ENCODE peak calls at places on chromosomes 16 and 17, in eight cellular contexts. One of them, this sample, is unnamed.

GRCh38 chr17:42563950-42564349 is 2.0 kb downstream of the COASY start:
- DNase-seq in GM23338: no peak
- DNase-seq in MM.1S: no peak
- DNase-seq in HCT116: no peak
- DNase-seq in PC-3: no peak
- DNase-seq in OCI-LY7: no peak
- DNase-seq in neural progenitor cell: no peak
- DNase-seq in SK-N-SH: no peak
- DNase-seq in this sample: no peak

GRCh38 chr16:59046335-59046734 is 312.2 kb upstream of the GOT2 start:
- DNase-seq in MM.1S: no peak
- DNase-seq in OCI-LY7: no peak
- DNase-seq in HCT116: no peak
- DNase-seq in neural progenitor cell: no peak
- DNase-seq in SK-N-SH: no peak
- DNase-seq in GM23338: no peak
- DNase-seq in PC-3: no peak
- DNase-seq in this sample: no peak

GRCh38 chr17:46979023-46979870 is at the start of gene RPRML:
- DNase-seq in PC-3: peak
- DNase-seq in SK-N-SH: peak
- DNase-seq in MM.1S: peak
- DNase-seq in GM23338: peak
- DNase-seq in neural progenitor cell: peak
- DNase-seq in OCI-LY7: peak
- DNase-seq in HCT116: no peak
- DNase-seq in this sample: peak

GRCh38 chr17:29549169-29549935 is 17.5 kb downstream of the ABHD15 start:
- DNase-seq in neural progenitor cell: no peak
- DNase-seq in MM.1S: no peak
- DNase-seq in HCT116: no peak
- DNase-seq in PC-3: no peak
- DNase-seq in GM23338: no peak
- DNase-seq in SK-N-SH: peak
- DNase-seq in OCI-LY7: no peak
- DNase-seq in this sample: peak

GRCh38 chr17:34365340-34365739 is 2.3 kb upstream of the CCL1 start:
- DNase-seq in HCT116: no peak
- DNase-seq in SK-N-SH: no peak
- DNase-seq in PC-3: no peak
- DNase-seq in OCI-LY7: peak
- DNase-seq in neural progenitor cell: no peak
- DNase-seq in MM.1S: peak
- DNase-seq in GM23338: no peak
- DNase-seq in this sample: no peak

GRCh38 chr17:77679589-77679988 is 278.9 kb upstream of the TNRC6C start:
- DNase-seq in SK-N-SH: no peak
- DNase-seq in GM23338: no peak
- DNase-seq in MM.1S: no peak
- DNase-seq in HCT116: no peak
- DNase-seq in neural progenitor cell: no peak
- DNase-seq in PC-3: no peak
- DNase-seq in OCI-LY7: no peak
- DNase-seq in this sample: no peak

GRCh38 chr16:24671455-24671954 is 57.9 kb upstream of the TNRC6A start:
- DNase-seq in HCT116: no peak
- DNase-seq in neural progenitor cell: no peak
- DNase-seq in GM23338: peak
- DNase-seq in OCI-LY7: no peak
- DNase-seq in PC-3: no peak
- DNase-seq in MM.1S: no peak
- DNase-seq in SK-N-SH: peak
- DNase-seq in this sample: no peak

GRCh38 chr17:75570034-75570676 is 17.4 kb upstream of the MYO15B start:
- DNase-seq in SK-N-SH: no peak
- DNase-seq in PC-3: no peak
- DNase-seq in HCT116: no peak
- DNase-seq in GM23338: no peak
- DNase-seq in MM.1S: no peak
- DNase-seq in OCI-LY7: no peak
- DNase-seq in neural progenitor cell: no peak
- DNase-seq in this sample: peak

GRCh38 chr16:50858877-50859627 is 117.2 kb downstream of the CYLD start:
- DNase-seq in PC-3: no peak
- DNase-seq in MM.1S: no peak
- DNase-seq in GM23338: no peak
- DNase-seq in HCT116: no peak
- DNase-seq in neural progenitor cell: no peak
- DNase-seq in OCI-LY7: no peak
- DNase-seq in SK-N-SH: no peak
- DNase-seq in this sample: no peak

GRCh38 chr16:82544378-82544777 is 82.4 kb upstream of the CDH13 start:
- DNase-seq in PC-3: no peak
- DNase-seq in HCT116: no peak
- DNase-seq in MM.1S: no peak
- DNase-seq in OCI-LY7: no peak
- DNase-seq in neural progenitor cell: no peak
- DNase-seq in SK-N-SH: no peak
- DNase-seq in GM23338: no peak
- DNase-seq in this sample: no peak

GRCh38 chr16:1494711-1495110 is 1.6 kb downstream of the TELO2 start:
- DNase-seq in OCI-LY7: no peak
- DNase-seq in PC-3: no peak
- DNase-seq in HCT116: no peak
- DNase-seq in neural progenitor cell: no peak
- DNase-seq in SK-N-SH: no peak
- DNase-seq in GM23338: no peak
- DNase-seq in MM.1S: no peak
- DNase-seq in this sample: no peak

DNA sequence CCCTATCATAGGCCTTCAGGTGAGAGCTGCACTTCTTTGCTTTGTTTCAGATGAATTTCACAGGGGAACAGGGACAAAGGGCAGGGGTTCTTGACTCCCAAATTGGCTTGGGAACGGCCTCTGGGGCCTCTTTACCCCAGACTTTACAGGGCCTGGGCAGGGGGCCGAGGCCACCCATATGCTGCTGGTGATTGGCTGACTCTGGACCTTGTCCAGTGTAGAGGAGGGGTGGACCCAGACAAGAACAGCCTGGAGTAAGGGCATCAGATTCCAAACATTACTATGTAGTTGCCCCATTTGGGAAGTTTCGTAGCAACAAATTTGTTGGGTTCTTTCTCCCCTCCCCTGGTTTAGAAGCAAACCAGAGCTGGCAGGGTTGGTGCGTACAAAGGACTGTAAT is 145.4 kb downstream of the NTN1 start:
- DNase-seq in PC-3: no peak
- DNase-seq in OCI-LY7: no peak
- DNase-seq in neural progenitor cell: no peak
- DNase-seq in SK-N-SH: no peak
- DNase-seq in MM.1S: no peak
- DNase-seq in HCT116: no peak
- DNase-seq in GM23338: no peak
- DNase-seq in this sample: no peak
- TF ChIP-seq EZH2phosphoT487 in PC-3: no peak
- TF ChIP-seq EZH2phosphoT487 in OCI-LY7: no peak
- TF ChIP-seq EZH2phosphoT487 in neural progenitor cell: no peak
- TF ChIP-seq EZH2phosphoT487 in SK-N-SH: no peak
- TF ChIP-seq EZH2phosphoT487 in MM.1S: no peak
- TF ChIP-seq EZH2phosphoT487 in HCT116: no peak
- TF ChIP-seq EZH2phosphoT487 in GM23338: no peak
- TF ChIP-seq EZH2phosphoT487 in this sample: no peak

DNA sequence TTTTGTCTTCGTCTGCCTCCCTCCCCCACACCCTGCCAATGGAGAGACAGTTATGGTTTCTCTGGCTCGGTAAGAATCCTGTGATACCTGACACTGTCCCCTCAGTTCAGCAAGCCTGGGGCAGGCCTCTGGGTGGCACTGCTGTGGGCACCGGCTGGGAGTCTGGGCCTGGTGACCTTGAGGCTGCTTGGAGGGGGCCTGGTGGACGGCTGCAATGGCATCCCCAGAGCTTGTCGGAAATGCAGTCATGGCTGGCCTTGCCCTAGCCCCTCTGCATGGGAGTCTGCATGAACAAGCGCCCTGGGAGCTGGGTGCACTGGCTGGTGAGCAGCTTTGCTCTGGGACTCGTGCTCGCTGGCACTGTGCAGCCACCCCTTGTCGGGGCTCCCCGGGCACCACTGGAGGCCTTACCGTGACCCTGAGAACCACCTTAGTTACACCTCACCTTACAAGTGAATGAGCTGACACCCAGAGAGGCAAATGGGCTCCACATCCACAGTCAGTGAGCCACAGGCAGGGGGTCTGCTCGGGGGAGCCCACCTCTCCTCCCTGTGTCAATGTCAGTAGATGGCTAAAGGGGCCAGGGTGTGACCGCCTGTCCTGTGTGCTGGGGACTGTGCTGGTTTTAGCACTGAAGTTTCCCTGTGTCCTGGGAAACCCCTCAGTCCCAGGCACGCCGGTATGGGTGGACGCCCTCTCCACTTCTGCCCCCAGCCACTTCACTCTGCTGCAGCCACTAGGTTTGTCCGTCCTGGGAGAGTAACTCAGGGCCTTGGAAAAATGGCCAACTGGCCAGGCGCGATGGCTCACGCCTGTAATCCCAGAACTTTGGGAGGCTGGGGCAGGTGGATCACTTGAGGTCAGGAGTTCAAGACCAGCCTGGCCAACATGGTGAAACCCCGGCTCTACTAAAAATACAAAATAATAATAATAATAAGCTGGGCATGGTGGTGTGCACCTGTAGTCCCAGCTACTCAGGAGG is 1.4 kb downstream of the LGALS3BP start:
- DNase-seq in SK-N-SH: peak
- DNase-seq in neural progenitor cell: no peak
- DNase-seq in PC-3: no peak
- DNase-seq in GM23338: no peak
- DNase-seq in MM.1S: no peak
- DNase-seq in OCI-LY7: no peak
- DNase-seq in HCT116: no peak
- DNase-seq in this sample: no peak
- TF ChIP-seq CTCF in SK-N-SH: peak
- TF ChIP-seq CTCF in neural progenitor cell: no peak
- TF ChIP-seq CTCF in PC-3: peak
- TF ChIP-seq CTCF in GM23338: peak
- TF ChIP-seq CTCF in MM.1S: no peak
- TF ChIP-seq CTCF in OCI-LY7: no peak
- TF ChIP-seq CTCF in HCT116: peak
- TF ChIP-seq CTCF in this sample: no peak

GRCh38 chr16:53282975-53283946 is 151.0 kb upstream of the RBL2 start:
- DNase-seq in MM.1S: peak
- DNase-seq in GM23338: peak
- DNase-seq in neural progenitor cell: peak
- DNase-seq in PC-3: peak
- DNase-seq in SK-N-SH: peak
- DNase-seq in HCT116: peak
- DNase-seq in OCI-LY7: peak
- DNase-seq in this sample: peak

GRCh38 chr16:53281280-53281679 is 153.0 kb upstream of the RBL2 start:
- DNase-seq in GM23338: no peak
- DNase-seq in PC-3: no peak
- DNase-seq in OCI-LY7: no peak
- DNase-seq in neural progenitor cell: no peak
- DNase-seq in SK-N-SH: no peak
- DNase-seq in MM.1S: no peak
- DNase-seq in HCT116: no peak
- DNase-seq in this sample: no peak

GRCh38 chr16:53281859-53282258 is 152.4 kb upstream of the RBL2 start:
- DNase-seq in SK-N-SH: no peak
- DNase-seq in MM.1S: no peak
- DNase-seq in neural progenitor cell: no peak
- DNase-seq in OCI-LY7: no peak
- DNase-seq in HCT116: no peak
- DNase-seq in GM23338: no peak
- DNase-seq in PC-3: no peak
- DNase-seq in this sample: no peak

GRCh38 chr16:53282328-53282727 is 151.9 kb upstream of the RBL2 start:
- DNase-seq in HCT116: no peak
- DNase-seq in neural progenitor cell: no peak
- DNase-seq in PC-3: no peak
- DNase-seq in MM.1S: no peak
- DNase-seq in OCI-LY7: no peak
- DNase-seq in GM23338: no peak
- DNase-seq in SK-N-SH: no peak
- DNase-seq in this sample: no peak

DNA sequence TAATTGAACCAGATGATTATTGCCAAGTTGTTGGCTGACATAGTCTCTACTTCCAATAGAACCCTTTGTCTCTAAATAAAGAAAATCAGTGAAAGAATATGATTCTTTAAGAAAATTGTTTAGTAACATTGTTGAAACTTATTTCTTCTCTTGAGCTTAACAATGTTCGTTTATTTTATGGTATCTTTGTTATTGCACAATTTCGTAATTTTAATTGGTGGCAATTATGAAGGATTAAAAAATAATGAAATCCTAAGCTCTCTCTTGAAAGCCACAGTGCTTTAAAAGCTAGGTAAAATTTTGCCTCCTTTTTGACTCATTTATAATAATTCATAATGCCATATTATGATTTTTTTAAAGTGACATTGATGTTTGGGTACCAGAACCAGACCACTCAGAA is 149.0 kb upstream of the RBL2 start:
- DNase-seq in PC-3: no peak
- DNase-seq in GM23338: no peak
- DNase-seq in neural progenitor cell: no peak
- DNase-seq in MM.1S: no peak
- DNase-seq in HCT116: no peak
- DNase-seq in SK-N-SH: no peak
- DNase-seq in OCI-LY7: no peak
- DNase-seq in this sample: no peak
- TF ChIP-seq EZH2phosphoT487 in PC-3: no peak
- TF ChIP-seq EZH2phosphoT487 in GM23338: no peak
- TF ChIP-seq EZH2phosphoT487 in neural progenitor cell: no peak
- TF ChIP-seq EZH2phosphoT487 in MM.1S: no peak
- TF ChIP-seq EZH2phosphoT487 in HCT116: no peak
- TF ChIP-seq EZH2phosphoT487 in SK-N-SH: no peak
- TF ChIP-seq EZH2phosphoT487 in OCI-LY7: no peak
- TF ChIP-seq EZH2phosphoT487 in this sample: no peak

GRCh38 chr17:28548417-28549130 is 3.9 kb downstream of the UNC119 start:
- DNase-seq in PC-3: no peak
- DNase-seq in OCI-LY7: no peak
- DNase-seq in GM23338: no peak
- DNase-seq in HCT116: no peak
- DNase-seq in MM.1S: no peak
- DNase-seq in neural progenitor cell: no peak
- DNase-seq in SK-N-SH: no peak
- DNase-seq in this sample: no peak
- TF ChIP-seq CTCF in PC-3: peak
- TF ChIP-seq CTCF in OCI-LY7: peak
- TF ChIP-seq CTCF in GM23338: no peak
- TF ChIP-seq CTCF in HCT116: no peak
- TF ChIP-seq CTCF in MM.1S: no peak
- TF ChIP-seq CTCF in neural progenitor cell: no peak
- TF ChIP-seq CTCF in SK-N-SH: no peak
- TF ChIP-seq CTCF in this sample: no peak